ENCODE peak calls at places on chromosomes 13 and 19, in four cellular contexts. D is ascending aorta, J is GM04503, C is kidney tubule cell. S is an unnamed sample.

GRCh38 chr13:109567315-109567714 is 219.1 kb downstream of the IRS2 start:
- DNase-seq in D (no peak), J (no peak), C (no peak), S (no peak)

GRCh38 chr19:45848922-45849321 is 14.0 kb downstream of the SYMPK start:
- DNase-seq in D (no peak), J (no peak), C (no peak), S (no peak)

GRCh38 chr19:45003485-45003884 is 2.2 kb downstream of the RELB start:
- DNase-seq in D (no peak), J (no peak), C (no peak), S (no peak)

GRCh38 chr13:76161143-76161542 is 525.0 kb downstream of the LMO7 start:
- DNase-seq in D (no peak), J (no peak), C (no peak), S (no peak)

GRCh38 chr13:45537506-45537905 is 72.8 kb downstream of the COG3 start:
- DNase-seq in D (no peak), J (no peak), C (no peak), S (no peak)

GRCh38 chr13:25200783-25201182 is 28.7 kb upstream of the AMER2 start:
- DNase-seq in D (no peak), J (no peak), C (no peak), S (no peak)

GRCh38 chr13:113144255-113144629 is 14.2 kb upstream of the PROZ start:
- DNase-seq in D (no peak), J (no peak), C (no peak), S (no peak)

GRCh38 chr13:44174769-44175425 is 198.7 kb upstream of the SERP2 start:
- DNase-seq in D (no peak), J (no peak), C (peak), S (no peak)

GRCh38 chr13:85728831-85729230 is 70.4 kb downstream of the SLITRK6 start:
- DNase-seq in D (no peak), J (no peak), C (no peak), S (no peak)

GRCh38 chr19:2243274-2244121 is 5.6 kb upstream of the AMH start:
- DNase-seq in D (no peak), J (no peak), C (no peak), S (no peak)

GRCh38 chr13:33284916-33285315 is 639 bp downstream of the STARD13 start:
- DNase-seq in D (no peak), J (no peak), C (peak), S (no peak)

GRCh38 chr19:38676878-38677646 is 29.6 kb downstream of the ACTN4 start:
- DNase-seq in D (no peak), J (no peak), C (no peak), S (no peak)

GRCh38 chr13:49303533-49304252 is 56.0 kb downstream of the CDADC1 start:
- DNase-seq in D (peak), J (no peak), C (peak), S (no peak)

GRCh38 chr19:7699422-7700127 is 2.4 kb downstream of the FCER2 start:
- DNase-seq in D (no peak), J (no peak), C (peak), S (no peak)

GRCh38 chr13:82747948-82748347 is 1134.3 kb downstream of the SLITRK1 start:
- DNase-seq in D (no peak), J (peak), C (no peak), S (no peak)

GRCh38 chr19:49155005-49155826 is at the start of gene HRC:
- DNase-seq in D (no peak), J (no peak), C (no peak), S (no peak)

GRCh38 chr19:54521022-54521859 is 18.6 kb downstream of the LAIR2 start:
- DNase-seq in D (no peak), J (no peak), C (no peak), S (no peak)

GRCh38 chr19:47663911-47664771 is 49.1 kb upstream of the EHD2 start:
- DNase-seq in D (peak), J (peak), C (peak), S (no peak)

GRCh38 chr13:79283742-79284141 is 122.3 kb downstream of the RBM26 start:
- DNase-seq in D (no peak), J (no peak), C (no peak), S (no peak)

S was measured in NCI-H1694 treated with DMSO at 0.1 percent for 48 hours.